ENCODE peak calls at places on chromosomes 1 and 21, in five cellular contexts. I is lung, X is neural progenitor cell, D is astrocyte, K is psoas muscle. M is an unnamed sample. For H3K4me1, the result is how much of the 10 kb centered on the place peaks cover.

GRCh38 chr1:210747112-210747511 is 386.8 kb downstream of the KCNH1 start:
- DNase-seq in I (no peak), X (no peak), D (no peak), K (no peak), M (no peak)

GRCh38 chr1:115454835-115455511 is 116.9 kb upstream of the NGF start:
- DNase-seq in I (no peak), X (peak), D (no peak), K (no peak), M (no peak)

GRCh38 chr21:42971897-42972275 is 2.5 kb upstream of the PKNOX1 start:
- DNase-seq in I (no peak), X (no peak), D (no peak), K (no peak), M (no peak)

GRCh38 chr1:151106891-151107290 is 36.3 kb downstream of the GABPB2 start:
- DNase-seq in I (no peak), X (no peak), D (peak), K (peak), M (no peak)

GRCh38 chr1:224786533-224787249 is 142.8 kb upstream of the DNAH14 start:
- DNase-seq in I (no peak), X (no peak), D (peak), K (no peak), M (no peak)

GRCh38 chr1:203120325-203121138 is 7.0 kb upstream of the ADORA1 start:
- DNase-seq in I (no peak), X (no peak), D (no peak), K (no peak), M (peak)

GRCh38 chr1:64114012-64114525 is 89.4 kb upstream of the UBE2U start:
- DNase-seq in I (no peak), X (no peak), D (no peak), K (no peak), M (no peak)

GRCh38 chr1:234848972-234849641 is 239.1 kb upstream of the IRF2BP2 start:
- DNase-seq in I (no peak), X (no peak), D (peak), K (no peak), M (no peak)

GRCh38 chr1:40475268-40475667 is 1.8 kb upstream of the ZFP69 start:
- DNase-seq in I (no peak), X (no peak), D (no peak), K (no peak), M (no peak)

GRCh38 chr1:164644774-164645634 is 86.0 kb downstream of the PBX1 start:
- DNase-seq in I (no peak), X (no peak), D (peak), K (no peak), M (no peak)

GRCh38 chr1:42206164-42206563 is 41.6 kb upstream of the GUCA2A start:
- DNase-seq in I (no peak), X (no peak), D (no peak), K (no peak), M (no peak)

GRCh38 chr1:71046891-71047634 is 553 bp downstream of the PTGER3 start:
- DNase-seq in I (no peak), X (peak), D (no peak), K (peak), M (no peak)

GRCh38 chr1:109610609-109611307 is 8.7 kb downstream of the GNAT2 start:
- DNase-seq in I (no peak), X (no peak), D (peak), K (no peak), M (no peak)

GRCh38 chr1:77824083-77824482 is 44.6 kb downstream of the MIGA1 start:
- DNase-seq in I (no peak), X (no peak), D (peak), K (no peak), M (no peak)

GRCh38 chr1:70143052-70143659 is 62.2 kb downstream of the LRRC40 start:
- DNase-seq in I (no peak), X (no peak), D (peak), K (no peak), M (no peak)

GRCh38 chr1:41435570-41436178 is 48.8 kb downstream of the EDN2 start:
- DNase-seq in I (no peak), X (peak), D (peak), K (no peak), M (no peak)

GRCh38 chr21:31873696-31874599 is 1.1 kb downstream of the HUNK start:
- DNase-seq in I (peak), X (peak), D (peak), K (peak), M (no peak)

GRCh38 chr21:42918291-42918690 is 7.1 kb downstream of the ERVH48-1 start:
- DNase-seq in I (no peak), X (no peak), D (no peak), K (no peak), M (no peak)

GRCh38 chr1:169186106-169186505 is 79.6 kb downstream of the ATP1B1 start:
- DNase-seq in I (no peak), X (no peak), D (no peak), K (no peak), M (no peak)

GRCh38 chr1:38114231-38114630 is 67.6 kb upstream of the POU3F1 start:
- DNase-seq in I (no peak), X (no peak), D (peak), K (peak), M (no peak)

GRCh38 chr1:229204863-229205777 is 65.8 kb upstream of the RAB4A start:
- DNase-seq in I (no peak), X (peak), D (peak), K (no peak), M (no peak)
- H3K27ac ChIP-seq in I (no peak), X (no peak), D (no peak), K (no peak), M (peak)

GRCh38 chr1:59044535-59045121 is 252.3 kb upstream of the FGGY start:
- DNase-seq in I (no peak), X (no peak), D (no peak), K (no peak), M (no peak)

GRCh38 chr1:59041878-59042277 is 255.0 kb upstream of the FGGY start:
- DNase-seq in I (no peak), X (no peak), D (peak), K (peak), M (no peak)

GRCh38 chr1:59034925-59035324 is 251.1 kb upstream of the JUN start:
- DNase-seq in I (no peak), X (no peak), D (no peak), K (no peak), M (no peak)

GRCh38 chr1:59043796-59044195 is 253.1 kb upstream of the FGGY start:
- DNase-seq in I (peak), X (no peak), D (peak), K (peak), M (peak)

DNA sequence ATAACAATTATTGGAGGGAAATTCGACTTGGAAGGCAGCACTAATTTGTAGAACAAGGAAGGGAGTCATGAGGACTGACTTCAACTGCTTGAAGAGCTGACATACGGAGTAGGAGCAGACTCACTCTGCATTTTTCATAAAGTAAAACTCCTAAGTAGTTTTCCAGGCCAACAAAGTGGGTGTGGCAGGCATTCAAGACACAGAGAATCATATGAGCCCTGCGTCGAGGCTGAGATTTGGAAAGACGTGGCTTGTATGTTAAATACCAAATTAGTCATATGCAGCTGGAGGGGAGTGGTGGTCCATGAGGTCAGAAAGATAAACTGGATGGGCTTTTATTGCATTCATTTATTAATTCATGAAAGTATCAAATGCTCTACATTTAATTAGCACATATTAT is 255.7 kb upstream of the JUN start:
- DNase-seq in I (no peak), X (no peak), D (no peak), K (no peak), M (no peak)
- TF ChIP-seq CTCF in I (no peak), X (no peak), D (no peak), K (no peak), M (no peak)

GRCh38 chr1:116511459-116512019 is 59.3 kb downstream of the CD58 start:
- DNase-seq in I (no peak), X (no peak), D (no peak), K (no peak), M (no peak)

GRCh38 chr1:116515702-116516101 is 55.1 kb downstream of the CD58 start:
- DNase-seq in I (no peak), X (no peak), D (no peak), K (no peak), M (no peak)

GRCh38 chr1:116513956-116514355 is 56.9 kb downstream of the CD58 start:
- DNase-seq in I (no peak), X (no peak), D (no peak), K (no peak), M (no peak)

GRCh38 chr1:116516631-116517030 is 54.2 kb downstream of the CD58 start:
- DNase-seq in I (no peak), X (no peak), D (no peak), K (no peak), M (no peak)

GRCh38 chr1:116514708-116515525 is 55.9 kb downstream of the CD58 start:
- DNase-seq in I (peak), X (no peak), D (peak), K (no peak), M (no peak)
- H3K4me1 ChIP-seq in I (under half), X (under half), D (under half), K (under half), M (under half)

GRCh38 chr1:22250724-22251123 is 107.8 kb upstream of the WNT4 start:
- DNase-seq in I (no peak), X (no peak), D (no peak), K (peak), M (no peak)

GRCh38 chr1:22249928-22250680 is 107.2 kb upstream of the WNT4 start:
- DNase-seq in I (no peak), X (no peak), D (no peak), K (no peak), M (no peak)

GRCh38 chr1:22252902-22253790 is 110.2 kb upstream of the WNT4 start:
- DNase-seq in I (no peak), X (no peak), D (no peak), K (no peak), M (no peak)

GRCh38 chr1:22254756-22255155 is 111.9 kb upstream of the WNT4 start:
- DNase-seq in I (no peak), X (no peak), D (no peak), K (no peak), M (no peak)

DNA sequence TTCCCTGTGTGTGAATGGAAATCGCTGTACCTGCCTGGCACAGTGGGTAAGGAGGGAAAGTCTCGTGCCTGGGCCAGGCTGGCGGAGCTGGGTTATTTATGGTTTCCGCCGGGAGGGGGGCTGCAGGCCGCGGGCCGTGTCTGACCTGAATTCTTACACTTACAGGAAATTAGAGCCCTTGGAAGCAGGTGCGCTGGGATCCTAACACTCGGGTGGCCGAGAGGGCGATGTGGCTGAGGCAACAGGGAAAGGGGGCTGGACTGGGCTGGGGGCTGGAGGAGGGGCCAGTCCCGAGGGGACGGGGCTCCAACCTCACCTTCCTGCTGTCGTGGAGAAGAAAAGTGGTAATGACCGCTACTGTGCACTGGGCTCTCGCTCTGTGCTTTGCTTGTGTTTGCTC is 109.4 kb upstream of the WNT4 start:
- DNase-seq in I (no peak), X (no peak), D (no peak), K (no peak), M (no peak)
- H3K27ac ChIP-seq in I (peak), X (no peak), D (no peak), K (no peak), M (no peak)

GRCh38 chr1:182771187-182771984 is 18.2 kb upstream of the NPL start:
- DNase-seq in I (no peak), X (no peak), D (no peak), K (no peak), M (no peak)
- TF ChIP-seq CTCF in I (no peak), X (peak), D (peak), K (peak), M (no peak)

GRCh38 chr1:200281451-200281850 is 128.4 kb downstream of the ZNF281 start:
- DNase-seq in I (no peak), X (no peak), D (no peak), K (no peak), M (no peak)
- H3K4me1 ChIP-seq in I (under half), X (under half), D (under half), K (under half), M (under half)

DNA sequence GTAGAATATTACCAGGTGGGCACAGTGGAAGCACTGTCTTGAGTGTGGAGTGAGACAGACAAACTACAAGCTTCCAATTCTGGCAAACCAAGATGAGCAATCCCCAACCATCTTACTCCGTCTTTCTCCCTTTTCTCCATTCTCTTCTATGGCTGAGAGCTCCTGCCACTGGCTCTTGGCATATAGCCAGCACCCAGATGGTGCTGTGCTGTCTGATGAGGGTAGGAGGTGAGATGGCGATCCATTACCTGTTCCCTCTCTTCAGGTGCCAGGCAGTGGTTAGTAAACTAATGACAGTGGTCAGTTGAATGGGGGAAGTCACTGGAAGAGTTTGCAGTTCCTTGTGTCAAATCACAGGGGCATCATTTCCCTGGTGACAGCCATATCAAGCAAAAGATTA is 108.4 kb downstream of the FNBP1L start:
- DNase-seq in I (no peak), X (no peak), D (no peak), K (no peak), M (no peak)
- H3K27ac ChIP-seq in I (peak), X (no peak), D (no peak), K (no peak), M (no peak)

GRCh38 chr1:200034262-200034557 is 6.7 kb downstream of the NR5A2 start:
- DNase-seq in I (no peak), X (peak), D (no peak), K (no peak), M (no peak)

GRCh38 chr1:200035397-200035955 is 8.0 kb downstream of the NR5A2 start:
- DNase-seq in I (no peak), X (peak), D (no peak), K (no peak), M (no peak)

GRCh38 chr1:200034821-200035396 is 7.4 kb downstream of the NR5A2 start:
- DNase-seq in I (no peak), X (peak), D (no peak), K (no peak), M (no peak)

GRCh38 chr1:200035956-200036615 is 8.6 kb downstream of the NR5A2 start:
- DNase-seq in I (no peak), X (peak), D (no peak), K (no peak), M (no peak)

GRCh38 chr1:200033511-200034261 is 6.2 kb downstream of the NR5A2 start:
- DNase-seq in I (no peak), X (peak), D (no peak), K (no peak), M (no peak)
- TF ChIP-seq CTCF in I (no peak), X (peak), D (no peak), K (no peak), M (no peak)